ENCODE peak calls at places on chromosomes 3 and 15, in eight cellular contexts. J, F, E, X, Q, D, B and P are unnamed samples.

GRCh38 chr15:65963358-65963757 is 94.1 kb downstream of the RAB11A start:
- ATAC-seq in Q (no peak), E (no peak), J (no peak), X (no peak), B (no peak), D (no peak), F (no peak), P (no peak)

GRCh38 chr3:134652409-134652831 is 1.6 kb upstream of the KY start:
- ATAC-seq in Q (no peak), J (no peak), E (no peak), X (no peak), F (no peak), B (no peak), D (no peak), P (no peak)

GRCh38 chr3:45387636-45388348 is 584 bp upstream of the LARS2 start:
- ATAC-seq in D (no peak), X (peak; percentile 37), E (peak; percentile 15), J (peak; percentile 4), Q (peak; percentile 28), F (no peak), B (no peak), P (no peak)

GRCh38 chr15:89150762-89151305 is 62.6 kb downstream of the ABHD2 start:
- ATAC-seq in B (no peak), F (no peak), D (no peak), E (no peak), J (no peak), Q (no peak), X (no peak), P (no peak)

GRCh38 chr3:15341030-15341726 is 8.8 kb upstream of the SH3BP5 start:
- ATAC-seq in X (no peak), E (no peak), D (no peak), B (no peak), F (no peak), J (no peak), Q (no peak), P (no peak)

GRCh38 chr3:194647747-194648146 is 14.5 kb upstream of the TMEM44 start:
- ATAC-seq in F (no peak), X (no peak), E (no peak), D (no peak), J (no peak), B (no peak), Q (no peak), P (no peak)

GRCh38 chr15:69341356-69341755 is 42.6 kb downstream of the PAQR5 start:
- ATAC-seq in Q (no peak), X (no peak), E (peak; percentile 51), J (no peak), B (no peak), D (no peak), F (no peak), P (no peak)

GRCh38 chr3:37441689-37442088 is 267.3 kb upstream of the LRRFIP2 start:
- ATAC-seq in D (no peak), Q (no peak), B (no peak), X (no peak), F (no peak), J (no peak), E (no peak), P (no peak)

GRCh38 chr15:60510006-60510405 is 31.1 kb upstream of the ICE2 start:
- ATAC-seq in B (no peak), E (no peak), X (no peak), D (no peak), Q (no peak), J (no peak), F (no peak), P (no peak)

GRCh38 chr3:15300318-15301078 is 31.9 kb downstream of the SH3BP5 start:
- ATAC-seq in X (no peak), E (peak; percentile 99), Q (peak; percentile 96), F (no peak), J (no peak), B (no peak), D (no peak), P (peak; percentile 70)